ENCODE peak calls at places on chromosomes 1 and 21, in six cellular contexts. One of them, this sample, is unnamed.

GRCh38 chr21:34882719-34883131 is 166.4 kb downstream of the RUNX1 start:
- DNase-seq in DMS79: no peak
- DNase-seq in stimulated activated CD4-positive, alpha-beta T cell treated with anti-CD3 and anti-CD28 coated beads, Interleukin-2, amount 100 ng/mL, for 48 hours: no peak
- DNase-seq in NCI-H1105 treated with DMSO at 0.1 percent for 48 hours: no peak
- DNase-seq in activated T-cell treated with anti-CD3 and anti-CD28 coated beads, Interleukin-2, amount 50 U/mL, for 72 hours: no peak
- DNase-seq in GM12892: no peak
- DNase-seq in this sample: peak; percentile 79

GRCh38 chr21:45869121-45870007 is 112.2 kb upstream of the COL6A1 start:
- DNase-seq in stimulated activated CD4-positive, alpha-beta T cell treated with anti-CD3 and anti-CD28 coated beads, Interleukin-2, amount 100 ng/mL, for 48 hours: no peak
- DNase-seq in NCI-H1105 treated with DMSO at 0.1 percent for 48 hours: no peak
- DNase-seq in DMS79: no peak
- DNase-seq in activated T-cell treated with anti-CD3 and anti-CD28 coated beads, Interleukin-2, amount 50 U/mL, for 72 hours: no peak
- DNase-seq in GM12892: no peak
- DNase-seq in this sample: no peak

GRCh38 chr1:30966690-30967369 is 58.3 kb upstream of the SDC3 start:
- DNase-seq in stimulated activated CD4-positive, alpha-beta T cell treated with anti-CD3 and anti-CD28 coated beads, Interleukin-2, amount 100 ng/mL, for 48 hours: no peak
- DNase-seq in activated T-cell treated with anti-CD3 and anti-CD28 coated beads, Interleukin-2, amount 50 U/mL, for 72 hours: no peak
- DNase-seq in NCI-H1105 treated with DMSO at 0.1 percent for 48 hours: peak; percentile 97
- DNase-seq in DMS79: peak; percentile 93
- DNase-seq in GM12892: no peak
- DNase-seq in this sample: no peak

GRCh38 chr1:53344921-53345838 is 17.3 kb upstream of the LRP8 start:
- DNase-seq in activated T-cell treated with anti-CD3 and anti-CD28 coated beads, Interleukin-2, amount 50 U/mL, for 72 hours: no peak
- DNase-seq in NCI-H1105 treated with DMSO at 0.1 percent for 48 hours: no peak
- DNase-seq in stimulated activated CD4-positive, alpha-beta T cell treated with anti-CD3 and anti-CD28 coated beads, Interleukin-2, amount 100 ng/mL, for 48 hours: no peak
- DNase-seq in DMS79: no peak
- DNase-seq in GM12892: no peak
- DNase-seq in this sample: no peak

GRCh38 chr1:218933526-218933925 is 240.2 kb upstream of the LYPLAL1 start:
- DNase-seq in NCI-H1105 treated with DMSO at 0.1 percent for 48 hours: no peak
- DNase-seq in GM12892: no peak
- DNase-seq in activated T-cell treated with anti-CD3 and anti-CD28 coated beads, Interleukin-2, amount 50 U/mL, for 72 hours: no peak
- DNase-seq in stimulated activated CD4-positive, alpha-beta T cell treated with anti-CD3 and anti-CD28 coated beads, Interleukin-2, amount 100 ng/mL, for 48 hours: no peak
- DNase-seq in DMS79: no peak
- DNase-seq in this sample: no peak

GRCh38 chr1:173853074-173853473 is 14.7 kb downstream of the GAS5 start:
- DNase-seq in activated T-cell treated with anti-CD3 and anti-CD28 coated beads, Interleukin-2, amount 50 U/mL, for 72 hours: no peak
- DNase-seq in GM12892: no peak
- DNase-seq in DMS79: no peak
- DNase-seq in NCI-H1105 treated with DMSO at 0.1 percent for 48 hours: no peak
- DNase-seq in stimulated activated CD4-positive, alpha-beta T cell treated with anti-CD3 and anti-CD28 coated beads, Interleukin-2, amount 100 ng/mL, for 48 hours: no peak
- DNase-seq in this sample: no peak

GRCh38 chr1:6460349-6461236 is 5.4 kb downstream of the TNFRSF25 start:
- DNase-seq in NCI-H1105 treated with DMSO at 0.1 percent for 48 hours: no peak
- DNase-seq in activated T-cell treated with anti-CD3 and anti-CD28 coated beads, Interleukin-2, amount 50 U/mL, for 72 hours: peak; percentile 86
- DNase-seq in GM12892: peak; percentile 63
- DNase-seq in DMS79: no peak
- DNase-seq in stimulated activated CD4-positive, alpha-beta T cell treated with anti-CD3 and anti-CD28 coated beads, Interleukin-2, amount 100 ng/mL, for 48 hours: peak; percentile 68
- DNase-seq in this sample: no peak

GRCh38 chr1:233664254-233664653 is 50.3 kb downstream of the KCNK1 start:
- DNase-seq in NCI-H1105 treated with DMSO at 0.1 percent for 48 hours: no peak
- DNase-seq in activated T-cell treated with anti-CD3 and anti-CD28 coated beads, Interleukin-2, amount 50 U/mL, for 72 hours: no peak
- DNase-seq in stimulated activated CD4-positive, alpha-beta T cell treated with anti-CD3 and anti-CD28 coated beads, Interleukin-2, amount 100 ng/mL, for 48 hours: no peak
- DNase-seq in GM12892: no peak
- DNase-seq in DMS79: no peak
- DNase-seq in this sample: no peak

GRCh38 chr1:200115532-200115931 is 88.0 kb downstream of the NR5A2 start:
- DNase-seq in GM12892: no peak
- DNase-seq in DMS79: no peak
- DNase-seq in NCI-H1105 treated with DMSO at 0.1 percent for 48 hours: no peak
- DNase-seq in activated T-cell treated with anti-CD3 and anti-CD28 coated beads, Interleukin-2, amount 50 U/mL, for 72 hours: no peak
- DNase-seq in stimulated activated CD4-positive, alpha-beta T cell treated with anti-CD3 and anti-CD28 coated beads, Interleukin-2, amount 100 ng/mL, for 48 hours: no peak
- DNase-seq in this sample: no peak

GRCh38 chr1:157992031-157992568 is 1.3 kb upstream of the KIRREL1 start:
- DNase-seq in activated T-cell treated with anti-CD3 and anti-CD28 coated beads, Interleukin-2, amount 50 U/mL, for 72 hours: peak; percentile 57
- DNase-seq in DMS79: no peak
- DNase-seq in NCI-H1105 treated with DMSO at 0.1 percent for 48 hours: peak; percentile 76
- DNase-seq in GM12892: no peak
- DNase-seq in stimulated activated CD4-positive, alpha-beta T cell treated with anti-CD3 and anti-CD28 coated beads, Interleukin-2, amount 100 ng/mL, for 48 hours: peak; percentile 47
- DNase-seq in this sample: peak; percentile 47

GRCh38 chr1:5794279-5794678 is 197.9 kb downstream of the NPHP4 start:
- DNase-seq in stimulated activated CD4-positive, alpha-beta T cell treated with anti-CD3 and anti-CD28 coated beads, Interleukin-2, amount 100 ng/mL, for 48 hours: no peak
- DNase-seq in NCI-H1105 treated with DMSO at 0.1 percent for 48 hours: no peak
- DNase-seq in DMS79: no peak
- DNase-seq in GM12892: no peak
- DNase-seq in activated T-cell treated with anti-CD3 and anti-CD28 coated beads, Interleukin-2, amount 50 U/mL, for 72 hours: no peak
- DNase-seq in this sample: no peak

GRCh38 chr1:217272385-217272784 is 358.5 kb downstream of the GPATCH2 start:
- DNase-seq in NCI-H1105 treated with DMSO at 0.1 percent for 48 hours: no peak
- DNase-seq in DMS79: no peak
- DNase-seq in activated T-cell treated with anti-CD3 and anti-CD28 coated beads, Interleukin-2, amount 50 U/mL, for 72 hours: no peak
- DNase-seq in GM12892: no peak
- DNase-seq in stimulated activated CD4-positive, alpha-beta T cell treated with anti-CD3 and anti-CD28 coated beads, Interleukin-2, amount 100 ng/mL, for 48 hours: no peak
- DNase-seq in this sample: no peak

GRCh38 chr1:210536263-210536961 is 207.7 kb downstream of the HHAT start:
- DNase-seq in NCI-H1105 treated with DMSO at 0.1 percent for 48 hours: peak; percentile 81
- DNase-seq in DMS79: peak; percentile 8
- DNase-seq in stimulated activated CD4-positive, alpha-beta T cell treated with anti-CD3 and anti-CD28 coated beads, Interleukin-2, amount 100 ng/mL, for 48 hours: no peak
- DNase-seq in GM12892: no peak
- DNase-seq in activated T-cell treated with anti-CD3 and anti-CD28 coated beads, Interleukin-2, amount 50 U/mL, for 72 hours: no peak
- DNase-seq in this sample: no peak

GRCh38 chr1:68308034-68308433 is 75.7 kb upstream of the WLS start:
- DNase-seq in GM12892: no peak
- DNase-seq in stimulated activated CD4-positive, alpha-beta T cell treated with anti-CD3 and anti-CD28 coated beads, Interleukin-2, amount 100 ng/mL, for 48 hours: no peak
- DNase-seq in activated T-cell treated with anti-CD3 and anti-CD28 coated beads, Interleukin-2, amount 50 U/mL, for 72 hours: no peak
- DNase-seq in NCI-H1105 treated with DMSO at 0.1 percent for 48 hours: peak; percentile 19
- DNase-seq in DMS79: no peak
- DNase-seq in this sample: no peak

GRCh38 chr1:151293093-151293492 is 11.0 kb downstream of the ZNF687 start:
- DNase-seq in stimulated activated CD4-positive, alpha-beta T cell treated with anti-CD3 and anti-CD28 coated beads, Interleukin-2, amount 100 ng/mL, for 48 hours: no peak
- DNase-seq in GM12892: no peak
- DNase-seq in NCI-H1105 treated with DMSO at 0.1 percent for 48 hours: no peak
- DNase-seq in DMS79: no peak
- DNase-seq in activated T-cell treated with anti-CD3 and anti-CD28 coated beads, Interleukin-2, amount 50 U/mL, for 72 hours: no peak
- DNase-seq in this sample: no peak

GRCh38 chr1:92817986-92818764 is 13.7 kb upstream of the RPL5 start:
- DNase-seq in GM12892: no peak
- DNase-seq in DMS79: no peak
- DNase-seq in NCI-H1105 treated with DMSO at 0.1 percent for 48 hours: peak; percentile 4
- DNase-seq in stimulated activated CD4-positive, alpha-beta T cell treated with anti-CD3 and anti-CD28 coated beads, Interleukin-2, amount 100 ng/mL, for 48 hours: no peak
- DNase-seq in activated T-cell treated with anti-CD3 and anti-CD28 coated beads, Interleukin-2, amount 50 U/mL, for 72 hours: peak; percentile 14
- DNase-seq in this sample: peak; percentile 46

GRCh38 chr1:61053281-61053711 is 29.1 kb upstream of the NFIA start:
- DNase-seq in GM12892: no peak
- DNase-seq in stimulated activated CD4-positive, alpha-beta T cell treated with anti-CD3 and anti-CD28 coated beads, Interleukin-2, amount 100 ng/mL, for 48 hours: no peak
- DNase-seq in DMS79: no peak
- DNase-seq in activated T-cell treated with anti-CD3 and anti-CD28 coated beads, Interleukin-2, amount 50 U/mL, for 72 hours: no peak
- DNase-seq in NCI-H1105 treated with DMSO at 0.1 percent for 48 hours: no peak
- DNase-seq in this sample: no peak

GRCh38 chr21:20902511-20902910 is 95.7 kb upstream of the NCAM2 start:
- DNase-seq in NCI-H1105 treated with DMSO at 0.1 percent for 48 hours: no peak
- DNase-seq in activated T-cell treated with anti-CD3 and anti-CD28 coated beads, Interleukin-2, amount 50 U/mL, for 72 hours: no peak
- DNase-seq in DMS79: no peak
- DNase-seq in GM12892: no peak
- DNase-seq in stimulated activated CD4-positive, alpha-beta T cell treated with anti-CD3 and anti-CD28 coated beads, Interleukin-2, amount 100 ng/mL, for 48 hours: no peak
- DNase-seq in this sample: no peak

GRCh38 chr21:35048183-35048601 is 910 bp downstream of the RUNX1 start:
- DNase-seq in activated T-cell treated with anti-CD3 and anti-CD28 coated beads, Interleukin-2, amount 50 U/mL, for 72 hours: peak; percentile 44
- DNase-seq in GM12892: no peak
- DNase-seq in NCI-H1105 treated with DMSO at 0.1 percent for 48 hours: no peak
- DNase-seq in stimulated activated CD4-positive, alpha-beta T cell treated with anti-CD3 and anti-CD28 coated beads, Interleukin-2, amount 100 ng/mL, for 48 hours: no peak
- DNase-seq in DMS79: peak; percentile 47
- DNase-seq in this sample: peak; percentile 63

GRCh38 chr1:237043846-237044636 is 2.1 kb downstream of the RYR2 start:
- DNase-seq in activated T-cell treated with anti-CD3 and anti-CD28 coated beads, Interleukin-2, amount 50 U/mL, for 72 hours: no peak
- DNase-seq in DMS79: peak; percentile 71
- DNase-seq in stimulated activated CD4-positive, alpha-beta T cell treated with anti-CD3 and anti-CD28 coated beads, Interleukin-2, amount 100 ng/mL, for 48 hours: no peak
- DNase-seq in GM12892: no peak
- DNase-seq in NCI-H1105 treated with DMSO at 0.1 percent for 48 hours: peak; percentile 0
- DNase-seq in this sample: no peak

GRCh38 chr1:151718011-151718431 is 1.4 kb upstream of the CELF3 start:
- DNase-seq in activated T-cell treated with anti-CD3 and anti-CD28 coated beads, Interleukin-2, amount 50 U/mL, for 72 hours: no peak
- DNase-seq in stimulated activated CD4-positive, alpha-beta T cell treated with anti-CD3 and anti-CD28 coated beads, Interleukin-2, amount 100 ng/mL, for 48 hours: no peak
- DNase-seq in GM12892: no peak
- DNase-seq in NCI-H1105 treated with DMSO at 0.1 percent for 48 hours: peak; percentile 1
- DNase-seq in DMS79: no peak
- DNase-seq in this sample: no peak

GRCh38 chr1:160070243-160071163 is 543 bp upstream of the KCNJ10 start:
- DNase-seq in GM12892: peak; percentile 54
- DNase-seq in DMS79: peak; percentile 51
- DNase-seq in stimulated activated CD4-positive, alpha-beta T cell treated with anti-CD3 and anti-CD28 coated beads, Interleukin-2, amount 100 ng/mL, for 48 hours: peak; percentile 36
- DNase-seq in NCI-H1105 treated with DMSO at 0.1 percent for 48 hours: peak; percentile 71
- DNase-seq in activated T-cell treated with anti-CD3 and anti-CD28 coated beads, Interleukin-2, amount 50 U/mL, for 72 hours: peak; percentile 73
- DNase-seq in this sample: peak; percentile 57

GRCh38 chr1:1306070-1306660 is 1.6 kb downstream of the ACAP3 start:
- DNase-seq in DMS79: peak; percentile 4
- DNase-seq in stimulated activated CD4-positive, alpha-beta T cell treated with anti-CD3 and anti-CD28 coated beads, Interleukin-2, amount 100 ng/mL, for 48 hours: no peak
- DNase-seq in activated T-cell treated with anti-CD3 and anti-CD28 coated beads, Interleukin-2, amount 50 U/mL, for 72 hours: peak; percentile 46
- DNase-seq in NCI-H1105 treated with DMSO at 0.1 percent for 48 hours: no peak
- DNase-seq in GM12892: no peak
- DNase-seq in this sample: peak; percentile 66

GRCh38 chr1:13830616-13831280 is 130.8 kb downstream of the PRDM2 start:
- DNase-seq in NCI-H1105 treated with DMSO at 0.1 percent for 48 hours: peak; percentile 38
- DNase-seq in DMS79: peak; percentile 96
- DNase-seq in GM12892: no peak
- DNase-seq in stimulated activated CD4-positive, alpha-beta T cell treated with anti-CD3 and anti-CD28 coated beads, Interleukin-2, amount 100 ng/mL, for 48 hours: no peak
- DNase-seq in activated T-cell treated with anti-CD3 and anti-CD28 coated beads, Interleukin-2, amount 50 U/mL, for 72 hours: no peak
- DNase-seq in this sample: no peak

GRCh38 chr21:41975391-41976272 is 21.8 kb upstream of the C2CD2 start:
- DNase-seq in NCI-H1105 treated with DMSO at 0.1 percent for 48 hours: no peak
- DNase-seq in GM12892: no peak
- DNase-seq in activated T-cell treated with anti-CD3 and anti-CD28 coated beads, Interleukin-2, amount 50 U/mL, for 72 hours: no peak
- DNase-seq in stimulated activated CD4-positive, alpha-beta T cell treated with anti-CD3 and anti-CD28 coated beads, Interleukin-2, amount 100 ng/mL, for 48 hours: no peak
- DNase-seq in DMS79: no peak
- DNase-seq in this sample: no peak

GRCh38 chr1:149886396-149887195 is 12.8 kb upstream of the BOLA1 start:
- DNase-seq in NCI-H1105 treated with DMSO at 0.1 percent for 48 hours: peak; percentile 99
- DNase-seq in GM12892: peak; percentile 62
- DNase-seq in DMS79: peak; percentile 98
- DNase-seq in activated T-cell treated with anti-CD3 and anti-CD28 coated beads, Interleukin-2, amount 50 U/mL, for 72 hours: peak; percentile 92
- DNase-seq in stimulated activated CD4-positive, alpha-beta T cell treated with anti-CD3 and anti-CD28 coated beads, Interleukin-2, amount 100 ng/mL, for 48 hours: peak; percentile 85
- DNase-seq in this sample: peak; percentile 98

GRCh38 chr1:172699111-172699510 is 40.2 kb downstream of the FASLG start:
- DNase-seq in DMS79: no peak
- DNase-seq in NCI-H1105 treated with DMSO at 0.1 percent for 48 hours: no peak
- DNase-seq in stimulated activated CD4-positive, alpha-beta T cell treated with anti-CD3 and anti-CD28 coated beads, Interleukin-2, amount 100 ng/mL, for 48 hours: peak; percentile 54
- DNase-seq in activated T-cell treated with anti-CD3 and anti-CD28 coated beads, Interleukin-2, amount 50 U/mL, for 72 hours: peak; percentile 82
- DNase-seq in GM12892: no peak
- DNase-seq in this sample: peak; percentile 64

GRCh38 chr1:185439727-185440415 is 122.8 kb upstream of the IVNS1ABP start:
- DNase-seq in NCI-H1105 treated with DMSO at 0.1 percent for 48 hours: no peak
- DNase-seq in activated T-cell treated with anti-CD3 and anti-CD28 coated beads, Interleukin-2, amount 50 U/mL, for 72 hours: peak; percentile 26
- DNase-seq in DMS79: no peak
- DNase-seq in stimulated activated CD4-positive, alpha-beta T cell treated with anti-CD3 and anti-CD28 coated beads, Interleukin-2, amount 100 ng/mL, for 48 hours: no peak
- DNase-seq in GM12892: no peak
- DNase-seq in this sample: no peak

GRCh38 chr21:44872568-44873355 is 728 bp downstream of the PTTG1IP start:
- DNase-seq in DMS79: no peak
- DNase-seq in GM12892: no peak
- DNase-seq in NCI-H1105 treated with DMSO at 0.1 percent for 48 hours: peak; percentile 11
- DNase-seq in stimulated activated CD4-positive, alpha-beta T cell treated with anti-CD3 and anti-CD28 coated beads, Interleukin-2, amount 100 ng/mL, for 48 hours: no peak
- DNase-seq in activated T-cell treated with anti-CD3 and anti-CD28 coated beads, Interleukin-2, amount 50 U/mL, for 72 hours: no peak
- DNase-seq in this sample: peak; percentile 60

GRCh38 chr1:228007801-228008341 is 1.1 kb downstream of the WNT3A start:
- DNase-seq in DMS79: no peak
- DNase-seq in activated T-cell treated with anti-CD3 and anti-CD28 coated beads, Interleukin-2, amount 50 U/mL, for 72 hours: no peak
- DNase-seq in GM12892: no peak
- DNase-seq in NCI-H1105 treated with DMSO at 0.1 percent for 48 hours: no peak
- DNase-seq in stimulated activated CD4-positive, alpha-beta T cell treated with anti-CD3 and anti-CD28 coated beads, Interleukin-2, amount 100 ng/mL, for 48 hours: no peak
- DNase-seq in this sample: no peak

This sample was measured in NB4.